ENCODE peak calls at places on chromosomes 12 and 14, in five cellular contexts. N, K, S, P and W are unnamed samples.

GRCh38 chr12:108270035-108270840 is 68.9 kb downstream of the CMKLR1 start:
- DNase-seq in N (no peak), K (no peak), S (no peak), P (no peak), W (no peak)

GRCh38 chr12:53971129-53971528 is 1.8 kb upstream of the HOXC11 start:
- DNase-seq in N (no peak), K (no peak), S (no peak), P (no peak), W (no peak)

GRCh38 chr12:46174061-46174662 is 94.7 kb downstream of the SLC38A1 start:
- DNase-seq in N (no peak), K (no peak), S (no peak), P (no peak), W (no peak)

GRCh38 chr14:92922883-92923743 is at the start of gene CHGA:
- DNase-seq in N (no peak), K (peak), S (peak), P (peak), W (peak)

GRCh38 chr12:110180591-110181005 is 56.4 kb downstream of the IFT81 start:
- DNase-seq in N (no peak), K (no peak), S (peak), P (no peak), W (no peak)

GRCh38 chr12:2667716-2668440 is 126.9 kb upstream of the FKBP4 start:
- DNase-seq in N (peak), K (no peak), S (no peak), P (no peak), W (no peak)

GRCh38 chr12:90335561-90335960 is 619.4 kb downstream of the CCER1 start:
- DNase-seq in N (no peak), K (no peak), S (no peak), P (no peak), W (no peak)

GRCh38 chr12:32390572-32391219 is 8.7 kb upstream of the FGD4 start:
- DNase-seq in N (no peak), K (peak), S (peak), P (peak), W (no peak)

GRCh38 chr12:43396671-43397070 is 155.3 kb downstream of the ADAMTS20 start:
- DNase-seq in N (no peak), K (no peak), S (no peak), P (no peak), W (no peak)

GRCh38 chr12:55720071-55720564 is at the start of gene RDH5:
- DNase-seq in N (peak), K (no peak), S (peak), P (no peak), W (no peak)

GRCh38 chr14:75660630-75661498 is at the start of the genes ERG28 and TTLL5:
- DNase-seq in N (peak), K (peak), S (peak), P (peak), W (peak)

GRCh38 chr14:99809376-99809775 is 16.2 kb downstream of the EML1 start:
- DNase-seq in N (peak), K (no peak), S (peak), P (no peak), W (no peak)

GRCh38 chr12:116916714-116917114 is 6.0 kb downstream of the FBXW8 start:
- DNase-seq in N (no peak), K (no peak), S (peak), P (peak), W (no peak)

GRCh38 chr14:100662850-100663527 is 63.7 kb upstream of the DLK1 start:
- DNase-seq in N (no peak), K (peak), S (peak), P (peak), W (peak)

GRCh38 chr14:60161176-60162107 is 3.8 kb downstream of the DHRS7 start:
- DNase-seq in N (no peak), K (no peak), S (peak), P (no peak), W (no peak)

GRCh38 chr12:114690267-114691135 is 6.5 kb upstream of the TBX3 start:
- DNase-seq in N (no peak), K (no peak), S (no peak), P (no peak), W (no peak)

GRCh38 chr12:124709722-124710656 is 142.6 kb upstream of the NCOR2 start:
- DNase-seq in N (no peak), K (no peak), S (peak), P (no peak), W (no peak)

GRCh38 chr14:21476526-21476924 is 234 bp downstream of the RAB2B start:
- DNase-seq in N (no peak), K (peak), S (no peak), P (peak), W (peak)

GRCh38 chr12:12612403-12612802 is 727 bp downstream of the CREBL2 start:
- DNase-seq in N (no peak), K (peak), S (peak), P (no peak), W (no peak)

GRCh38 chr14:90632451-90632850 is 183.8 kb downstream of the TTC7B start:
- DNase-seq in N (no peak), K (no peak), S (no peak), P (no peak), W (no peak)

GRCh38 chr12:125775507-125775906 is 710.3 kb downstream of the AACS start:
- DNase-seq in N (no peak), K (no peak), S (no peak), P (no peak), W (no peak)

GRCh38 chr12:23757541-23757962 is 191.9 kb downstream of the SOX5 start:
- DNase-seq in N (no peak), K (no peak), S (peak), P (no peak), W (no peak)

GRCh38 chr14:103889313-103890051 is 38.8 kb upstream of the TDRD9 start:
- DNase-seq in N (no peak), K (no peak), S (peak), P (peak), W (no peak)

GRCh38 chr12:117540011-117540410 is 178.6 kb upstream of the NOS1 start:
- DNase-seq in N (no peak), K (no peak), S (no peak), P (no peak), W (no peak)

GRCh38 chr14:102498005-102498677 is 11.4 kb downstream of the ANKRD9 start:
- DNase-seq in N (no peak), K (peak), S (no peak), P (no peak), W (no peak)

GRCh38 chr14:31303654-31304053 is 96.1 kb upstream of the HECTD1 start:
- DNase-seq in N (no peak), K (no peak), S (no peak), P (no peak), W (no peak)

GRCh38 chr12:49959570-49960473 is 1.9 kb upstream of the AQP5 start:
- DNase-seq in N (no peak), K (no peak), S (peak), P (peak), W (no peak)

GRCh38 chr14:99682809-99683618 is 1.1 kb upstream of the CYP46A1 start:
- DNase-seq in N (peak), K (peak), S (peak), P (peak), W (peak)

GRCh38 chr12:123063535-123063934 is 83.1 kb downstream of the ARL6IP4 start:
- DNase-seq in N (no peak), K (no peak), S (peak), P (peak), W (no peak)

GRCh38 chr14:105944632-105945610 is 418.5 kb downstream of the TMEM121 start:
- DNase-seq in N (peak), K (peak), S (no peak), P (peak), W (no peak)

GRCh38 chr14:33509454-33509853 is 441.4 kb downstream of the EGLN3 start:
- DNase-seq in N (no peak), K (no peak), S (no peak), P (no peak), W (no peak)

GRCh38 chr14:50010752-50011151 is 105.6 kb downstream of the VCPKMT start:
- DNase-seq in N (no peak), K (no peak), S (no peak), P (no peak), W (no peak)

GRCh38 chr14:53990978-53991377 is 34.4 kb upstream of the BMP4 start:
- DNase-seq in N (no peak), K (no peak), S (no peak), P (no peak), W (no peak)

GRCh38 chr12:42145197-42145549 is 499 bp upstream of the GXYLT1 start:
- DNase-seq in N (no peak), K (no peak), S (no peak), P (no peak), W (no peak)

GRCh38 chr14:95895720-95896119 is 19.1 kb downstream of the TUNAR start:
- DNase-seq in N (no peak), K (peak), S (no peak), P (no peak), W (no peak)

DNA sequence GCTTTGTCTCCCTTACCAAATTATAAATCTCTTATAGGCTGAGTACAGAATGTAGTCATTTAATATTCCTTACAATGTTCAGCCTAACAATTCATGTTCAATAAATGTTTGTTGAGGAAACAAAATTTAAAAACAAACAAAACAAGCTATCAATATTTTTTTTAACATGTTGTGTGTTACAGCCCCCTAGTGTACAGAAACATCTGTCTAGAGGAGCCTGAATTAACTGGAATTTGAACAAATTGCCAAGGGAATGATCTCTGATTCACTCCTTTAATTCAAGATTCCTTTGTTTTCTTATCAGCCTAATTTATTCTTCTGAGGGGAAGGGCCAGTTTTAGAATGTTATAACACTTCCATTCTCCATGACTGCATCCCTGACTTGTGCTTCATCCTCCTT is 127.1 kb downstream of the CMAS start:
- DNase-seq in N (no peak), K (no peak), S (peak), P (no peak), W (no peak)
- TF ChIP-seq CTCF in N (no peak), K (peak), S (peak), P (no peak), W (peak)

GRCh38 chr12:121465921-121466799 is 66.2 kb downstream of the RNF34 start:
- DNase-seq in N (no peak), K (peak), S (peak), P (no peak), W (no peak)
- TF ChIP-seq CTCF in N (no peak), K (no peak), S (no peak), P (no peak), W (no peak)

GRCh38 chr12:60059180-60059579 is 463.4 kb downstream of the SLC16A7 start:
- DNase-seq in N (no peak), K (no peak), S (no peak), P (no peak), W (no peak)
- TF ChIP-seq CTCF in N (no peak), K (no peak), S (no peak), P (no peak), W (no peak)

DNA sequence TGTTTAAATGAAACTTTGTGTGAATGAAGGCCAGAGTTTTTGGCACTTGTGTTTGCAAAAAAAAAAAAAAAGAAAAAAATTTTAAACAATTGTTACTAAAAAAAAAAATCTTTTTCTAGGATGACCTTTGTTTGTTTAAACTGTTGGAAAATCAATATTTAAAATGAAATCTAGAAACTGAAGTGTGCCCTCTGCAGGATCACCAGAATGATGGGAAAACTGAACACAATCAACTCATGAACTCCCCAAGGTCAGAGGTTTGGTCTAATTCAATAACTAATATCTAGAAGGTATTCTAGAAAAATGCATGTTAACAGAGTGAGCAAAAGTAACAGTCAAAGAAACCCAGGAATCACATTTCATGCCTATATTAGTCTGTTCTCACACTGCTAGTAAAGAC is 448.9 kb downstream of the FLRT2 start:
- DNase-seq in N (no peak), K (no peak), S (no peak), P (no peak), W (no peak)
- TF ChIP-seq CTCF in N (no peak), K (no peak), S (no peak), P (no peak), W (peak)